ENCODE peak calls at places on chromosomes 16 and 17, in ten cellular contexts. J is adrenal gland; D is heart right ventricle; G is neural progenitor cell; O is tibial nerve; F is keratinocyte; Q is CD8-positive, alpha-beta T cell; B is right cardiac atrium; M is K562; X is endothelial cell of umbilical vein. W is an unnamed sample. For H3K4me1, the result is how much of the 10 kb centered on the place peaks cover.

GRCh38 chr17:59668816-59669215 is 38.4 kb downstream of the PTRH2 start:
- DNase-seq in O (no peak), G (no peak), B (no peak), Q (no peak), F (peak), J (no peak), X (peak), M (no peak), D (no peak), W (no peak)

GRCh38 chr16:24652803-24653202 is 76.6 kb upstream of the TNRC6A start:
- DNase-seq in Q (no peak), J (no peak), M (no peak), F (no peak), O (no peak), X (no peak), D (no peak), G (no peak), B (no peak), W (no peak)

GRCh38 chr16:14562691-14563491 is 67.2 kb downstream of the PARN start:
- DNase-seq in Q (no peak), O (no peak), F (peak), G (peak), B (peak), M (no peak), X (no peak), J (peak), D (peak), W (no peak)

GRCh38 chr17:41793749-41794602 is 7.5 kb upstream of the JUP start:
- DNase-seq in J (no peak), F (no peak), X (peak), O (no peak), Q (no peak), B (no peak), G (peak), D (no peak), M (peak), W (peak)

GRCh38 chr17:46910179-46910927 is 12.6 kb upstream of the GOSR2 start:
- DNase-seq in X (no peak), J (no peak), B (no peak), G (no peak), F (no peak), M (no peak), D (no peak), O (no peak), Q (no peak), W (no peak)

GRCh38 chr17:35089846-35090193 is 26.3 kb upstream of the RFFL start:
- DNase-seq in X (peak), O (no peak), J (no peak), M (peak), F (no peak), D (peak), G (peak), B (peak), Q (no peak), W (peak)

GRCh38 chr17:74059471-74059870 is 144.0 kb upstream of the RPL38 start:
- DNase-seq in F (no peak), J (no peak), O (no peak), X (no peak), B (no peak), G (no peak), Q (no peak), D (no peak), M (no peak), W (no peak)

GRCh38 chr17:56290486-56291118 is 137.3 kb downstream of the ANKFN1 start:
- DNase-seq in Q (no peak), F (no peak), M (no peak), D (no peak), O (no peak), G (no peak), X (peak), B (no peak), J (no peak), W (no peak)

GRCh38 chr17:64128787-64129514 is 993 bp downstream of the ERN1 start:
- DNase-seq in B (peak), D (peak), Q (no peak), J (peak), F (no peak), O (no peak), M (no peak), G (no peak), X (peak), W (no peak)

GRCh38 chr16:56279132-56279531 is 87.8 kb downstream of the GNAO1 start:
- DNase-seq in Q (peak), X (no peak), J (no peak), M (no peak), D (no peak), O (no peak), F (no peak), B (no peak), G (no peak), W (no peak)

GRCh38 chr16:29898786-29899515 is 399 bp downstream of the SEZ6L2 start:
- DNase-seq in B (no peak), J (no peak), Q (no peak), M (no peak), G (peak), D (no peak), O (no peak), X (no peak), F (no peak), W (no peak)

GRCh38 chr16:4369006-4369766 is 2.5 kb upstream of the VASN start:
- DNase-seq in M (no peak), F (no peak), J (peak), B (peak), G (no peak), Q (no peak), X (no peak), D (no peak), O (no peak), W (no peak)

GRCh38 chr17:81438688-81439087 is 43.4 kb downstream of the BAHCC1 start:
- DNase-seq in X (no peak), O (no peak), D (no peak), F (no peak), J (no peak), G (no peak), B (no peak), Q (no peak), M (no peak), W (no peak)

GRCh38 chr17:27379863-27380533 is 76.2 kb upstream of the KSR1 start:
- DNase-seq in Q (no peak), O (peak), G (peak), M (peak), D (peak), X (peak), F (no peak), B (peak), J (peak), W (peak)

GRCh38 chr17:44539664-44540063 is 17.6 kb upstream of the FZD2 start:
- DNase-seq in Q (no peak), X (no peak), F (no peak), M (no peak), B (no peak), J (no peak), D (no peak), O (no peak), G (peak), W (no peak)

GRCh38 chr17:44541884-44542581 is 15.3 kb upstream of the FZD2 start:
- DNase-seq in J (no peak), X (no peak), Q (no peak), O (no peak), G (peak), M (no peak), D (no peak), B (no peak), F (no peak), W (no peak)

GRCh38 chr17:44543213-44543904 is 13.9 kb upstream of the FZD2 start:
- DNase-seq in O (no peak), J (no peak), B (no peak), X (no peak), Q (no peak), M (no peak), F (peak), D (no peak), G (peak), W (no peak)

GRCh38 chr17:44543905-44544523 is 13.3 kb upstream of the FZD2 start:
- DNase-seq in D (no peak), M (peak), O (no peak), B (no peak), G (no peak), Q (no peak), F (no peak), X (no peak), J (no peak), W (no peak)

GRCh38 chr17:44540246-44541084 is 16.8 kb upstream of the FZD2 start:
- DNase-seq in G (no peak), O (no peak), B (no peak), D (no peak), X (no peak), J (no peak), F (no peak), M (no peak), Q (no peak), W (no peak)
- H3K4me1 ChIP-seq in G (half or more), O (under half), B (under half), D (under half), X (under half), J (under half), F (under half), M (under half), Q (under half), W (under half)

GRCh38 chr17:29659155-29659554 is 36.4 kb upstream of the CORO6 start:
- DNase-seq in F (no peak), O (no peak), J (no peak), X (no peak), D (no peak), Q (no peak), G (no peak), B (no peak), M (no peak), W (no peak)

GRCh38 chr17:29665480-29665807 is 42.7 kb upstream of the CORO6 start:
- DNase-seq in X (no peak), F (no peak), Q (no peak), D (no peak), M (no peak), O (no peak), G (no peak), B (no peak), J (no peak), W (no peak)

GRCh38 chr17:29663155-29663554 is 40.4 kb upstream of the CORO6 start:
- DNase-seq in J (no peak), O (no peak), F (no peak), Q (no peak), X (no peak), B (no peak), G (peak), D (no peak), M (no peak), W (no peak)

GRCh38 chr17:29664743-29665479 is 42.2 kb upstream of the CORO6 start:
- DNase-seq in J (no peak), G (no peak), F (peak), X (peak), O (no peak), D (no peak), B (no peak), M (peak), Q (no peak), W (no peak)

DNA sequence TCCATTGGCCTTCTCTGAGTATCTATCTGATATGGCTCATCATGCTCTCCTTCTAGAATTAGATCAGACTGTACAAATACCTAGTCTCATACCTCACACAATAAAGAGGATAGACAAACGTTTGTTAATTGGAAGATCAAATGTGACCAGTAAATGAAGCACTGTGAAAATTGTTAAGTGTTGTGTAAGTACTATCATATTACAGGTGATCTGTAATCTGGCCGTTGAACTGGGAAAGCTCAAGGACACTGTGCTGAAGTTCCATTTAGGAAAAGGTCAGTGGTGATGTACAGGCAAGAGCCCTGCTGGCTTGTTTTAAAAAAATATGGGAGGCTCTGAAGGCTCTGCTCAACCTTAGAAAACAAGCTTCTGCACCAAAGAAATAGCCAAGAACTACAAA is 38.5 kb upstream of the CORO6 start:
- DNase-seq in Q (no peak), D (no peak), G (no peak), B (no peak), O (no peak), M (no peak), X (no peak), F (no peak), J (no peak), W (no peak)
- H3K4me3 ChIP-seq in Q (no peak), D (no peak), G (no peak), B (no peak), O (no peak), M (no peak), X (no peak), F (no peak), J (no peak), W (no peak)

GRCh38 chr17:1082579-1082978 is 85.7 kb downstream of the TIMM22 start:
- DNase-seq in O (no peak), J (peak), B (peak), D (no peak), X (peak), F (no peak), M (no peak), G (no peak), Q (no peak), W (no peak)
- H3K4me1 ChIP-seq in O (under half), J (half or more), B (under half), D (under half), X (under half), F (under half), M (under half), G (under half), Q (under half), W (under half)

GRCh38 chr16:84582958-84583516 is 34.8 kb downstream of the COTL1 start:
- DNase-seq in F (no peak), X (no peak), J (peak), G (no peak), D (no peak), Q (no peak), B (no peak), M (no peak), O (no peak), W (no peak)

GRCh38 chr16:84583995-84584394 is 33.9 kb downstream of the COTL1 start:
- DNase-seq in O (no peak), B (no peak), X (no peak), M (no peak), Q (no peak), J (no peak), D (no peak), F (no peak), G (no peak), W (no peak)

GRCh38 chr16:84584678-84585077 is 33.2 kb downstream of the COTL1 start:
- DNase-seq in F (no peak), J (no peak), B (no peak), X (no peak), Q (no peak), M (no peak), O (no peak), D (no peak), G (no peak), W (no peak)

GRCh38 chr16:84585472-84585871 is 32.4 kb downstream of the COTL1 start:
- DNase-seq in G (no peak), D (no peak), O (no peak), F (no peak), Q (no peak), M (no peak), J (no peak), X (no peak), B (no peak), W (no peak)

GRCh38 chr16:84585886-84586285 is 32.0 kb downstream of the COTL1 start:
- DNase-seq in D (no peak), J (no peak), Q (no peak), M (peak), F (no peak), G (peak), B (no peak), O (no peak), X (no peak), W (no peak)
- H3K4me3 ChIP-seq in D (no peak), J (no peak), Q (no peak), M (no peak), F (no peak), G (no peak), B (no peak), O (no peak), X (no peak), W (no peak)

DNA sequence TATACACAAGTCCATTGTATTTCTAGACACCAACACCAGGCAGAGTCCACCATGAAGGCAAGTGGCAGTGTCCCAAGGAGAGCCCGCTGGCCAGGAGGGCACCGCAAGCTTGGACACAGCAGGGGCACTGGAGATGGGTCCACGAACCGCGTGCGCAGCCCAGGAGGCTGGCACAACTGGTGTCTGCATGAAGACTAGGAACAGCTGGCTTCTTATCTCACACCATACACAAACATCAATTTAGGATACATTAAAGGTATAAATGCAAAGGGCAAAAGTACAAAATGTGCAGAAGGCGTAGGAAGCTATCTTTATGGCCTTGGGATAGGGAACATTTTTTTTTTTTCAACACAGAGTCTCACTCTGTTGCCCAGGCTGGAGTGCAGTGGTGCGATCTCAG is 52.4 kb downstream of the ANKRD11 start:
- DNase-seq in J (no peak), M (no peak), Q (no peak), G (no peak), X (no peak), O (no peak), B (peak), F (no peak), D (no peak), W (no peak)
- H3K4me1 ChIP-seq in J (under half), M (under half), Q (half or more), G (under half), X (under half), O (half or more), B (under half), F (under half), D (under half), W (under half)

GRCh38 chr16:87812200-87812656 is 46.4 kb upstream of the KLHDC4 start:
- DNase-seq in J (no peak), O (no peak), X (no peak), D (no peak), Q (no peak), B (peak), F (no peak), M (no peak), G (no peak), W (no peak)
- H3K4me3 ChIP-seq in J (no peak), O (no peak), X (no peak), D (no peak), Q (no peak), B (no peak), F (no peak), M (no peak), G (no peak), W (no peak)

W was measured in uterus.